ENCODE peak calls at places on chromosomes 2 and 18, in eight cellular contexts. Q is HepG2; T is PC-9; J is left ventricle myocardium inferior; B is tibial artery; L is CD8-positive, alpha-beta memory T cell; C is SJSA1; R is GM23248. Y is an unnamed sample. For H3K4me1 and H3K27me3, the result is how much of the 10 kb centered on the place peaks cover.

GRCh38 chr2:24454258-24454657 is 36.8 kb upstream of the NCOA1 start:
- DNase-seq in J (no peak), Q (no peak), B (no peak), C (peak), L (no peak), T (no peak), R (peak), Y (no peak)

GRCh38 chr2:77296791-77297190 is 225.4 kb downstream of the LRRTM4 start:
- DNase-seq in B (no peak), J (no peak), T (no peak), R (no peak), C (no peak), L (no peak), Q (no peak), Y (no peak)

GRCh38 chr2:200373973-200374416 is 67.5 kb downstream of the SPATS2L start:
- DNase-seq in L (peak), C (no peak), T (peak), R (no peak), J (no peak), B (no peak), Q (peak), Y (no peak)

GRCh38 chr2:172554352-172555271 is 1.3 kb upstream of the PDK1 start:
- DNase-seq in C (no peak), T (no peak), Q (no peak), J (no peak), B (no peak), R (no peak), L (no peak), Y (no peak)

GRCh38 chr2:216413882-216414281 is 1.6 kb downstream of the SMARCAL1 start:
- DNase-seq in L (no peak), C (no peak), T (no peak), Q (no peak), R (peak), J (no peak), B (no peak), Y (no peak)

GRCh38 chr18:56083097-56083865 is 495.3 kb upstream of the TCF4 start:
- DNase-seq in T (no peak), C (no peak), L (no peak), Q (no peak), J (peak), B (no peak), R (peak), Y (no peak)

GRCh38 chr2:101630224-101630949 is 67.1 kb upstream of the MAP4K4 start:
- DNase-seq in C (no peak), J (no peak), Q (peak), B (no peak), T (peak), L (no peak), R (no peak), Y (no peak)

GRCh38 chr2:25065768-25066167 is 23.9 kb downstream of the EFR3B start:
- DNase-seq in B (no peak), T (no peak), C (no peak), L (no peak), Q (no peak), R (no peak), J (no peak), Y (no peak)

GRCh38 chr2:202771741-202772470 is 99.7 kb downstream of the ICA1L start:
- DNase-seq in C (no peak), L (no peak), Q (no peak), J (no peak), R (peak), T (no peak), B (no peak), Y (no peak)

GRCh38 chr2:102126169-102126568 is 16.4 kb upstream of the IL1R1 start:
- DNase-seq in J (no peak), C (no peak), B (no peak), T (no peak), L (no peak), R (no peak), Q (no peak), Y (no peak)

GRCh38 chr2:137929504-137929886 is 34.8 kb upstream of the HNMT start:
- DNase-seq in J (no peak), B (no peak), L (no peak), C (no peak), Q (no peak), T (no peak), R (peak), Y (no peak)

GRCh38 chr2:10964076-10964812 is 52.5 kb downstream of the KCNF1 start:
- DNase-seq in C (no peak), J (no peak), Q (no peak), T (no peak), B (no peak), R (peak), L (no peak), Y (no peak)

GRCh38 chr2:124081154-124081771 is 56.2 kb downstream of the CNTNAP5 start:
- DNase-seq in C (no peak), J (no peak), L (no peak), B (no peak), Q (no peak), T (peak), R (no peak), Y (no peak)

DNA sequence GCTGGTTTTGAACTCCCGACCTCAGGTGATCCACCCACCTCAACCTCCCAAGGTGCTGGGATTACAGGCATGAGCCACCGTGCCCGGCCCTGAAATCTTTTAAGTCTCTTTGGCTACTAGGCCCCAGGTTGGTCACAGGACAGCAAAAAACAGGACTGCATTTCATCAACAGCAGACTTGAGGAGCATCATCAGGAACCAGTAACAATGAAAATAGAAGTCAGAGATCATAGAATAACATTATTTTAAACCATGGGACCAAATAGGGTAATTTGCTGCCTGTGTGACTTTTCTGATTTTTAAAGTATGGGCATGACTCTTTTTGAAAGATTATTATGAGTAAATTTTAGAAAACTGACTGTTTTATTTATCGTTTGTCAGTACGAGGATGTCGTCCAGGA is 24.8 kb downstream of the PPP1CB start:
- DNase-seq in T (no peak), C (no peak), L (no peak), J (no peak), R (no peak), Q (no peak), B (no peak), Y (no peak)
- H3K27ac ChIP-seq in T (no peak), C (no peak), L (no peak), J (no peak), R (no peak), Q (no peak), B (peak), Y (peak)

DNA sequence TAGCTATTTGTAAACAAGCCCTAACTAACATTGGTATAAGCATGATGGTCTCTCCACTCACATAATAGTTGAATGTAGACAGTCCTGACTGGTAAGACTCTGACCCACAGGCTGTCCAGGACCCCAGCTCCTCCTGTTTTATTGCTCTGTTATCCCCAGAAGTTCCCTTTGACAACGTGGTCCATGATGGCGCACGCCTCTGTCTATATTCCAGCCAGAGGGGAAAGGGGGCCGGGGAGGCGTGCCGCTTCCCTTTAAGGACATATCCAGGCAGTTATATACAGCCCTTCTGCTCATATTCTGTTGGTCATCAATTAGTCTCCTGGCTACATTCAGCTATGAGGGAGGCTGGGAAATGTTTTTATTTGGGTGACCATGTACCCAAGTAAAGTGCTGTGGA is 6.7 kb downstream of the DYSF start:
- DNase-seq in L (no peak), J (no peak), B (no peak), R (no peak), Q (no peak), T (no peak), C (no peak), Y (no peak)
- H3K4me1 ChIP-seq in L (under half), J (half or more), B (under half), R (under half), Q (under half), T (half or more), C (under half), Y (under half)

DNA sequence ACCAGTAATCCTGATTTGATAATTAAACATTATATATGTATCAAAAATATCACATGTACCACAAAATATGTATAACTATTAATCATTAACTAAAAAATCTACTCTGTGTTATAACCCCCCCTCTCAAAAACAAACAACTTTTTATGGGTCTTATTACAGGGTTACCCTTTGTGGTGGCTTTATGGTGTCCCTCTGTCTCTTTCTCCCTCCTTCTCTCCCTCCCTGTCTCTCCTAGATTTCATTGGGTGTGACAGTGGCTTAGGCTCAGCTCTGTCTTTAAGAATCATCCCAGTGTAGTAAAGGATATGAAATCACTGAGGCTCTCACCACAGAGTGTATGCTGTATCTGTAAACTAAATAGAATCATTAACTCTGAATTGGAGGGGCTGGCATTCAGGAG is 93.7 kb downstream of the TDRD15 start:
- DNase-seq in Q (no peak), T (no peak), J (no peak), B (no peak), C (no peak), R (no peak), L (no peak), Y (no peak)
- H3K27me3 ChIP-seq in Q (under half), T (under half), J (under half), B (under half), C (under half), R (under half), L (under half), Y (under half)

GRCh38 chr2:46717733-46718121 is 197.9 kb downstream of the MCFD2 start:
- DNase-seq in Q (no peak), B (no peak), C (peak), J (no peak), R (peak), L (no peak), T (no peak), Y (no peak)
- H3K27ac ChIP-seq in Q (no peak), B (peak), C (peak), J (no peak), R (peak), L (no peak), T (no peak), Y (no peak)

DNA sequence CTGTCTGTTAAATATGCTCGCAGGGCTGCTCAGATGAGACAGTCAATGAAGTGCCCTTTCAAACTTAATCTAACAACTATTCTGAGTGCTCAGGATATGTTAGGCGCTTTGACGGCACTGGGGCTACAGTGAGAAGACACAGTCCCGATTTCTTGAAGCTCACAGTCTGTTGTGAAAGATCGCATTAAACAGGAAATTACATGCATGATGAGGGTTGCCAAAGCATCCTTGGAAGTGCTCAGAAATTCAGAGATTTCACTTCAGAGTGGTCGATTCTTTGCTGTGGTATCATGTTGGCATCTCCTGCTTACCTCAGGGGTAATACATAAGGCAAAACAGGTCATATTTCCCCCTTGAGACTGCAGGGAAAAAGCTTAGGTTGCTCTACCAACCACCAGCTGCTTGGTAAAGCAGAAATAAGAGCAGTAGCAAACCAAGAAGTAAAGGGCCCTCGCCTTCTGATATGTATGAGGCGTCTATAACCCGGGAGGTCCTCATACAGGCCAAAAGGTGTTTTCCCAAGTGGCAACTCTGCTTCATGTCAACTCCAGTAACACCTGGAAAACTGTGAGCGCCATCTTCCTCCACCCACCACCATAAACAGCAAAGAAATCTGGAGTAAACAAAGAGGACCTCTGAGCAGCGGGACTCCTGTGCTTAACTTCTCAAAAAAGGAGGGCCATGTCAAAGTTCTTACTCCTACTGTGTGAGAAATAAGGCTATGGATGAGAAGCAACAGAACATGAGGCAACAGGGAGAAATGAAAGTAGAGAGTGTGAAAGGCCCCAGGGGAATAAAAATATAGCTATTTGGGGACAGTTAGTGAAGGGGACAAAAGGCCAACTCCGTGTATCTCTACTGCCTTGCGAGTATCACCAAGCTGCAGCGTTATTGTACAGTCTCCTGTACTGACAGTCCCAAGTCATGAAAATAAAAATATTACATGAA is 79.3 kb downstream of the CLHC1 start:
- DNase-seq in J (no peak), L (no peak), R (no peak), B (no peak), T (no peak), C (no peak), Q (no peak), Y (no peak)
- H3K4me1 ChIP-seq in J (under half), L (under half), R (half or more), B (under half), T (half or more), C (under half), Q (under half), Y (under half)

GRCh38 chr2:70942396-70942795 is 6.7 kb downstream of the ATP6V1B1 start:
- DNase-seq in L (no peak), C (no peak), J (no peak), T (no peak), Q (no peak), R (no peak), B (peak), Y (no peak)

GRCh38 chr2:70939847-70940580 is 4.3 kb downstream of the ATP6V1B1 start:
- DNase-seq in B (no peak), T (no peak), C (no peak), Q (no peak), J (no peak), L (peak), R (no peak), Y (no peak)

GRCh38 chr2:70942900-70943871 is 7.5 kb downstream of the ATP6V1B1 start:
- DNase-seq in R (no peak), Q (no peak), L (peak), T (no peak), B (no peak), C (no peak), J (no peak), Y (no peak)

GRCh38 chr2:70941186-70941585 is 5.5 kb downstream of the ATP6V1B1 start:
- DNase-seq in T (no peak), B (no peak), L (peak), R (no peak), Q (no peak), J (no peak), C (no peak), Y (no peak)

GRCh38 chr2:70941701-70942100 is 6.0 kb downstream of the ATP6V1B1 start:
- DNase-seq in B (no peak), T (no peak), J (no peak), R (no peak), Q (no peak), C (no peak), L (no peak), Y (no peak)
- H3K27me3 ChIP-seq in B (under half), T (under half), J (half or more), R (under half), Q (under half), C (under half), L (under half), Y (under half)

GRCh38 chr18:12317664-12318333 is 9.8 kb downstream of the TUBB6 start:
- DNase-seq in T (peak), C (no peak), Q (no peak), L (no peak), R (peak), B (no peak), J (no peak), Y (no peak)
- H3K27ac ChIP-seq in T (no peak), C (no peak), Q (no peak), L (no peak), R (peak), B (peak), J (peak), Y (peak)

DNA sequence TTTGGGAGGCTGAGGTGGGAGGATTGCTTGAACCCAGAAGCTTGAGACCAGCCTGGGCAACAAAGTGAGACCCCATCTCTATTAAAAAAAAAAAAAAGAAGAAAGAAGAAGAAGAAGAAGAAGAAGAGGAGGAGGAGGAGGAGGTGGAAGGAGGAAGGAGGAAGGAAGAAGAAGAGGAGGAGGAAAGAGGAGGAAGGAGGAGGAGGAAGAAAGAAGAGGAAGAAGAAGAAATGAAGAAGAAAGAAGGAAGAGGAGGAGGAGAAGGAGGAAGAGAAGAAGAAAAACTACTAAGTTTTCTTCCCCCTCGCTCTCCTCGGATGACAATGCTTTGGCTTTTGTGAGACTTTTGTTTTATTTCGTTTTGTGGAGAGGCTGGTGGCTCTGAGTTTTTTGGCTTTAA is 30.1 kb upstream of the EFHD1 start:
- DNase-seq in J (no peak), T (no peak), L (no peak), Q (no peak), C (no peak), B (no peak), R (no peak), Y (no peak)
- H3K4me1 ChIP-seq in J (under half), T (under half), L (under half), Q (under half), C (under half), B (under half), R (under half), Y (under half)

DNA sequence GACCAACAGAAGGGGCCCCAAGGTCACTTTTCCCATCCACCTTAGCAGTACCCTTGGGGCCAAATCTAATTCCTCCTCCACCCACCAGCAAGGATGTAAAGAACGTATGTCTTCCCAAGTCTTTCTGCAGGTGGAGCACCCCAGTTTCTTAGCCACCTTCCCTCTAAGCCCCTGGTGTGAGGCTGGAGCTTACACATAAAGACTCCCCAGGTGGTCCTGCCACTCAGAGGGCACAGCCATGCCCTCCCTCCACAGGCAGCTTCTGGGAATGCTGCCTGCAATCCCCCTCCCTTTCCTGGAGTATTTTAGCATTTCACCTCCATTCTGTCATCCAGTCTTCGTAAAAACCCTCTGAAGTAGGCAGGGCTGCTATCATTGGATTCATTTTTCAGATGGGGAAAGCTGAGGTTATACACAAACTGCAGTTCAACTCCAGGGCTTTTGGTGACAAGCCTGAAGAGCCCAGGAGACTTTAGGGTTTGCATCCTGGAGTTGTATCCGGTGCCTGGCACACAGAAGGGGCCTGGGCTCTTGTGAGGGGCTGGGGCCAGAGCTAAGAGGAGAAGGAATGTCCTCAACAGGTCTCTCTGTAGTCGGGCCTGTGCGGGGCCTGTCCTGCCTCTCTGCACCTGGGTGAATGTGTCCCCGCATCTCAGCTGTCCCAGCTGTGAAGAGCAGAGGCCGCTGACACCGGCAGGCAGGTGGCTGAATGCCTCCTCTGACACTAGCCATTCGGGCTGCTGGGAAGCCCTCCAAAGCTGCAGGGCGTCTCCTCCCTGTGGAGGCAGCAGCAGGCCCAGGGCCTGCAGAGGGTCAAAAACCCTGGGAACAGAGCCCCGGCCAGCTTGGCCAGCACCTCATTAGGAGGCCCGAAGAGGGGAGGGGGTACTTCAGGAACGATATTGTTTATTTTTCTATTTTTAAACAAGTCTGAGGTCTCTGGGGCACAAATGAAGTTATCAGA is 27.6 kb downstream of the CIB4 start:
- DNase-seq in B (no peak), R (no peak), C (no peak), T (no peak), J (peak), Q (no peak), L (no peak), Y (no peak)
- H3K27me3 ChIP-seq in B (under half), R (half or more), C (under half), T (under half), J (half or more), Q (half or more), L (under half), Y (under half)

GRCh38 chr2:16773080-16773713 is 107.6 kb upstream of the CYRIA start:
- DNase-seq in J (no peak), B (no peak), T (peak), L (no peak), C (peak), Q (peak), R (peak), Y (no peak)

GRCh38 chr2:16774980-16775963 is 109.6 kb upstream of the CYRIA start:
- DNase-seq in Q (peak), R (no peak), L (no peak), C (no peak), T (peak), B (no peak), J (no peak), Y (no peak)

GRCh38 chr2:16777123-16777872 is 111.7 kb upstream of the CYRIA start:
- DNase-seq in B (no peak), C (no peak), Q (no peak), T (no peak), J (no peak), L (no peak), R (no peak), Y (no peak)

GRCh38 chr2:16774091-16774490 is 108.5 kb upstream of the CYRIA start:
- DNase-seq in C (peak), R (peak), Q (no peak), T (peak), B (no peak), L (no peak), J (no peak), Y (no peak)
- H3K27ac ChIP-seq in C (no peak), R (no peak), Q (no peak), T (no peak), B (no peak), L (no peak), J (no peak), Y (no peak)

Y was measured in thoracic aorta.